ENCODE peak calls at places on chromosomes 6 and 20, in ten cellular contexts. One of them, this sample, is unnamed.

GRCh38 chr6:126873351-126873750 is 245.1 kb upstream of the RSPO3 start:
- DNase-seq in endothelial cell of umbilical vein: peak; percentile 47
- DNase-seq in IMR-90: no peak
- DNase-seq in heart left ventricle: no peak
- DNase-seq in A549: no peak
- DNase-seq in GM12878: no peak
- DNase-seq in spleen: no peak
- DNase-seq in ovary: no peak
- DNase-seq in stomach: no peak
- DNase-seq in breast epithelium: no peak
- DNase-seq in this sample: no peak

GRCh38 chr6:16338577-16339262 is 100.3 kb downstream of the GMPR start:
- DNase-seq in endothelial cell of umbilical vein: peak; percentile 98
- DNase-seq in IMR-90: peak; percentile 100
- DNase-seq in heart left ventricle: peak; percentile 81
- DNase-seq in A549: peak; percentile 51
- DNase-seq in GM12878: no peak
- DNase-seq in spleen: no peak
- DNase-seq in ovary: peak; percentile 75
- DNase-seq in stomach: peak; percentile 34
- DNase-seq in breast epithelium: no peak
- DNase-seq in this sample: peak; percentile 80

GRCh38 chr6:36753671-36754485 is 56.3 kb downstream of the RAB44 start:
- DNase-seq in endothelial cell of umbilical vein: no peak
- DNase-seq in IMR-90: no peak
- DNase-seq in heart left ventricle: no peak
- DNase-seq in A549: no peak
- DNase-seq in GM12878: no peak
- DNase-seq in spleen: no peak
- DNase-seq in ovary: no peak
- DNase-seq in stomach: no peak
- DNase-seq in breast epithelium: no peak
- DNase-seq in this sample: no peak

GRCh38 chr6:105014448-105014847 is 57.5 kb downstream of the LIN28B start:
- DNase-seq in endothelial cell of umbilical vein: no peak
- DNase-seq in IMR-90: no peak
- DNase-seq in heart left ventricle: no peak
- DNase-seq in A549: no peak
- DNase-seq in GM12878: no peak
- DNase-seq in spleen: no peak
- DNase-seq in ovary: no peak
- DNase-seq in stomach: no peak
- DNase-seq in breast epithelium: no peak
- DNase-seq in this sample: no peak

GRCh38 chr20:56893206-56893605 is 264.1 kb downstream of the TFAP2C start:
- DNase-seq in endothelial cell of umbilical vein: no peak
- DNase-seq in IMR-90: no peak
- DNase-seq in heart left ventricle: no peak
- DNase-seq in A549: no peak
- DNase-seq in GM12878: no peak
- DNase-seq in spleen: no peak
- DNase-seq in ovary: no peak
- DNase-seq in stomach: no peak
- DNase-seq in breast epithelium: no peak
- DNase-seq in this sample: no peak

GRCh38 chr20:36792422-36792821 is 18.9 kb upstream of the DSN1 start:
- DNase-seq in endothelial cell of umbilical vein: peak; percentile 68
- DNase-seq in IMR-90: peak; percentile 72
- DNase-seq in heart left ventricle: peak; percentile 64
- DNase-seq in A549: peak; percentile 54
- DNase-seq in GM12878: no peak
- DNase-seq in spleen: no peak
- DNase-seq in ovary: no peak
- DNase-seq in stomach: peak; percentile 53
- DNase-seq in breast epithelium: no peak
- DNase-seq in this sample: no peak

GRCh38 chr20:15162061-15162740 is 824.8 kb upstream of the FLRT3 start:
- DNase-seq in endothelial cell of umbilical vein: no peak
- DNase-seq in IMR-90: no peak
- DNase-seq in heart left ventricle: no peak
- DNase-seq in A549: no peak
- DNase-seq in GM12878: peak; percentile 48
- DNase-seq in spleen: no peak
- DNase-seq in ovary: no peak
- DNase-seq in stomach: no peak
- DNase-seq in breast epithelium: no peak
- DNase-seq in this sample: no peak

GRCh38 chr6:148892247-148892646 is 145.4 kb downstream of the UST start:
- DNase-seq in endothelial cell of umbilical vein: no peak
- DNase-seq in IMR-90: peak; percentile 20
- DNase-seq in heart left ventricle: no peak
- DNase-seq in A549: no peak
- DNase-seq in GM12878: no peak
- DNase-seq in spleen: no peak
- DNase-seq in ovary: no peak
- DNase-seq in stomach: no peak
- DNase-seq in breast epithelium: no peak
- DNase-seq in this sample: no peak

GRCh38 chr20:53917145-53918009 is 153.0 kb downstream of the BCAS1 start:
- DNase-seq in endothelial cell of umbilical vein: peak; percentile 70
- DNase-seq in IMR-90: no peak
- DNase-seq in heart left ventricle: peak; percentile 65
- DNase-seq in A549: no peak
- DNase-seq in GM12878: peak; percentile 93
- DNase-seq in spleen: peak; percentile 76
- DNase-seq in ovary: peak; percentile 57
- DNase-seq in stomach: peak; percentile 44
- DNase-seq in breast epithelium: no peak
- DNase-seq in this sample: no peak

GRCh38 chr20:41374568-41374920 is 7.9 kb upstream of the EMILIN3 start:
- DNase-seq in endothelial cell of umbilical vein: no peak
- DNase-seq in IMR-90: no peak
- DNase-seq in heart left ventricle: no peak
- DNase-seq in A549: no peak
- DNase-seq in GM12878: no peak
- DNase-seq in spleen: no peak
- DNase-seq in ovary: no peak
- DNase-seq in stomach: no peak
- DNase-seq in breast epithelium: no peak
- DNase-seq in this sample: no peak

GRCh38 chr20:31605902-31606677 is 1.0 kb downstream of the ID1 start:
- DNase-seq in endothelial cell of umbilical vein: peak; percentile 36
- DNase-seq in IMR-90: no peak
- DNase-seq in heart left ventricle: peak; percentile 37
- DNase-seq in A549: no peak
- DNase-seq in GM12878: no peak
- DNase-seq in spleen: peak; percentile 83
- DNase-seq in ovary: peak; percentile 52
- DNase-seq in stomach: peak; percentile 35
- DNase-seq in breast epithelium: no peak
- DNase-seq in this sample: no peak

GRCh38 chr6:163120223-163120622 is 294.3 kb upstream of the QKI start:
- DNase-seq in endothelial cell of umbilical vein: no peak
- DNase-seq in IMR-90: no peak
- DNase-seq in heart left ventricle: no peak
- DNase-seq in A549: no peak
- DNase-seq in GM12878: no peak
- DNase-seq in spleen: no peak
- DNase-seq in ovary: no peak
- DNase-seq in stomach: no peak
- DNase-seq in breast epithelium: no peak
- DNase-seq in this sample: no peak

GRCh38 chr6:22513667-22514066 is 55.7 kb upstream of the HDGFL1 start:
- DNase-seq in endothelial cell of umbilical vein: no peak
- DNase-seq in IMR-90: no peak
- DNase-seq in heart left ventricle: no peak
- DNase-seq in A549: no peak
- DNase-seq in GM12878: no peak
- DNase-seq in spleen: no peak
- DNase-seq in ovary: no peak
- DNase-seq in stomach: no peak
- DNase-seq in breast epithelium: no peak
- DNase-seq in this sample: no peak

GRCh38 chr6:108331982-108332381 is 37.1 kb downstream of the AFG1L start:
- DNase-seq in endothelial cell of umbilical vein: no peak
- DNase-seq in IMR-90: no peak
- DNase-seq in heart left ventricle: no peak
- DNase-seq in A549: no peak
- DNase-seq in GM12878: no peak
- DNase-seq in spleen: no peak
- DNase-seq in ovary: no peak
- DNase-seq in stomach: no peak
- DNase-seq in breast epithelium: no peak
- DNase-seq in this sample: no peak

GRCh38 chr6:45727228-45727627 is 288.4 kb downstream of the CLIC5 start:
- DNase-seq in endothelial cell of umbilical vein: no peak
- DNase-seq in IMR-90: no peak
- DNase-seq in heart left ventricle: no peak
- DNase-seq in A549: no peak
- DNase-seq in GM12878: no peak
- DNase-seq in spleen: no peak
- DNase-seq in ovary: no peak
- DNase-seq in stomach: no peak
- DNase-seq in breast epithelium: no peak
- DNase-seq in this sample: no peak

GRCh38 chr20:48984575-48985219 is 61.4 kb upstream of the CSE1L start:
- DNase-seq in endothelial cell of umbilical vein: no peak
- DNase-seq in IMR-90: no peak
- DNase-seq in heart left ventricle: no peak
- DNase-seq in A549: no peak
- DNase-seq in GM12878: no peak
- DNase-seq in spleen: no peak
- DNase-seq in ovary: no peak
- DNase-seq in stomach: no peak
- DNase-seq in breast epithelium: no peak
- DNase-seq in this sample: no peak

GRCh38 chr20:21498646-21499045 is 15.2 kb downstream of the NKX2-2 start:
- DNase-seq in endothelial cell of umbilical vein: no peak
- DNase-seq in IMR-90: no peak
- DNase-seq in heart left ventricle: no peak
- DNase-seq in A549: no peak
- DNase-seq in GM12878: no peak
- DNase-seq in spleen: no peak
- DNase-seq in ovary: no peak
- DNase-seq in stomach: no peak
- DNase-seq in breast epithelium: no peak
- DNase-seq in this sample: no peak

DNA sequence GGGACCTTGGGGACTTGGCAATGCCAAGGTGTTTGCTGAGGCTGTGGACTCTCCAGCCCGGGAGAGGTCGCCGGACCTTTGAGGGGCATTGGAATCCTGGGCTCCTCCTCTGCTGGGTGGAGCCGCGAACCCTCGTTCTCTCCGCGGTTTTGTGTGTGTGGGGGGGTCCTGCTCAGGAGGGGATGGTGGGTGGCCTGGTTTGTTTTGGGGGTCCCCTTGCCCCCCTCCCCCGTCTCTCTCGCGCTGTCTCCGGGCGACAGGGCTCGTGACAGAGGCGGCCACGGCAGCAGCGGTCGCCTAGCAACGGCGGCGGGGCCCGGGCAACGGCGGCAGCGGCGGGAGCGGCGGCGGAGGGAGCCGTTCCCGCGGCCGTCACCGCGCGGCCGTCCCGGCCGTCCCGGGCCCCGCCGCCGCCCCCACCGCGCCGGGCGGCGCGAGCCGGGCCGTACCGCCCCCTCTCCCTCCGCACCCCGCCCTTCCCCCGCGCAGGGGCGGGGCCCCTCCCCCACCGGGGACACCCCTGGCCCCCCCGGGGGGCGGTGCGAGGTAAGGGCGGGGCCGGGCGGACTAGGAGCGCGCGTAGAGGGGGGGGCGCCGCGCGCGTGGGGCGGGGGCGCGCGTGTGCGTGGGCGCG is 7.8 kb downstream of the SYNGAP1 start:
- DNase-seq in endothelial cell of umbilical vein: peak; percentile 21
- DNase-seq in IMR-90: no peak
- DNase-seq in heart left ventricle: peak; percentile 55
- DNase-seq in A549: peak; percentile 51
- DNase-seq in GM12878: no peak
- DNase-seq in spleen: peak; percentile 93
- DNase-seq in ovary: peak; percentile 69
- DNase-seq in stomach: peak; percentile 67
- DNase-seq in breast epithelium: no peak
- DNase-seq in this sample: peak; percentile 63
- TF ChIP-seq POLR2A in endothelial cell of umbilical vein: no peak
- TF ChIP-seq POLR2A in IMR-90: no peak
- TF ChIP-seq POLR2A in heart left ventricle: no peak
- TF ChIP-seq POLR2A in A549: no peak
- TF ChIP-seq POLR2A in GM12878: no peak
- TF ChIP-seq POLR2A in spleen: no peak
- TF ChIP-seq POLR2A in ovary: no peak
- TF ChIP-seq POLR2A in stomach: no peak
- TF ChIP-seq POLR2A in breast epithelium: no peak
- TF ChIP-seq POLR2A in this sample: no peak

DNA sequence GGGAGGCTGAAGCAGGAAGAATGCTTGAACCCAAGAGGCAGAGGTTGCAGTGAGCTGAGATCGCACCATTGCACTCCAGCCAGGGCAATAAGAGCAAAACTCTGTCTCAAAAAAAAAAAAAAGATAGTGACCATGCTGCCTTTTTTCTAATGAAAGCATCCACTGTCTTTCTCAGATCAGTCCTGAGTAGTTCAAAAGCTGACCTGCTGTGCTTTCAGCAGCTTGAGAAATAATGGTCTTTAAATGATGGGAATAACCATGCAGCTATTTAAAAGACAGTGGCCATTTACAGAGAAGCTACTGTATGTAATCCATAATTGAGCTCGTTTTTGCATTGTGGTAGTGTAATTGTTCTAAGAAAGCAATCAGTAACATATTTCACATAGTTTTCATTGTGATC is 36.1 kb downstream of the DSTN start:
- DNase-seq in endothelial cell of umbilical vein: no peak
- DNase-seq in IMR-90: no peak
- DNase-seq in heart left ventricle: no peak
- DNase-seq in A549: no peak
- DNase-seq in GM12878: no peak
- DNase-seq in spleen: no peak
- DNase-seq in ovary: no peak
- DNase-seq in stomach: no peak
- DNase-seq in breast epithelium: no peak
- DNase-seq in this sample: no peak
- H3K4me1 ChIP-seq in endothelial cell of umbilical vein: no peaks in the 10 kb centered on the region
- H3K4me1 ChIP-seq in IMR-90: peaks cover 4% of the 10 kb centered on the region
- H3K4me1 ChIP-seq in heart left ventricle: no peaks in the 10 kb centered on the region
- H3K4me1 ChIP-seq in A549: peaks cover 54% of the 10 kb centered on the region
- H3K4me1 ChIP-seq in GM12878: no peaks in the 10 kb centered on the region
- H3K4me1 ChIP-seq in spleen: peaks cover 11% of the 10 kb centered on the region
- H3K4me1 ChIP-seq in ovary: no peaks in the 10 kb centered on the region
- H3K4me1 ChIP-seq in stomach: peaks cover 61% of the 10 kb centered on the region
- H3K4me1 ChIP-seq in breast epithelium: peaks cover 5% of the 10 kb centered on the region
- H3K4me1 ChIP-seq in this sample: peaks cover 13% of the 10 kb centered on the region

GRCh38 chr20:58888521-58889333 is 36.2 kb downstream of the GNAS start:
- DNase-seq in endothelial cell of umbilical vein: peak; percentile 50
- DNase-seq in IMR-90: peak; percentile 72
- DNase-seq in heart left ventricle: peak; percentile 82
- DNase-seq in A549: no peak
- DNase-seq in GM12878: no peak
- DNase-seq in spleen: peak; percentile 95
- DNase-seq in ovary: peak; percentile 86
- DNase-seq in stomach: peak; percentile 82
- DNase-seq in breast epithelium: peak; percentile 82
- DNase-seq in this sample: peak; percentile 84
- TF ChIP-seq POLR2A in endothelial cell of umbilical vein: peak; percentile 91
- TF ChIP-seq POLR2A in IMR-90: peak; percentile 98
- TF ChIP-seq POLR2A in heart left ventricle: peak; percentile 87
- TF ChIP-seq POLR2A in A549: no peak
- TF ChIP-seq POLR2A in GM12878: peak; percentile 99
- TF ChIP-seq POLR2A in spleen: peak; percentile 95
- TF ChIP-seq POLR2A in ovary: peak; percentile 93
- TF ChIP-seq POLR2A in stomach: no peak
- TF ChIP-seq POLR2A in breast epithelium: peak; percentile 21
- TF ChIP-seq POLR2A in this sample: peak; percentile 97

GRCh38 chr6:158262082-158262481 is 50.2 kb upstream of the TULP4 start:
- DNase-seq in endothelial cell of umbilical vein: no peak
- DNase-seq in IMR-90: no peak
- DNase-seq in heart left ventricle: no peak
- DNase-seq in A549: no peak
- DNase-seq in GM12878: no peak
- DNase-seq in spleen: no peak
- DNase-seq in ovary: no peak
- DNase-seq in stomach: no peak
- DNase-seq in breast epithelium: no peak
- DNase-seq in this sample: no peak
- H3K4me1 ChIP-seq in endothelial cell of umbilical vein: no peaks in the 10 kb centered on the region
- H3K4me1 ChIP-seq in IMR-90: peaks cover under 1% of the 10 kb centered on the region
- H3K4me1 ChIP-seq in heart left ventricle: no peaks in the 10 kb centered on the region
- H3K4me1 ChIP-seq in A549: no peaks in the 10 kb centered on the region
- H3K4me1 ChIP-seq in GM12878: no peaks in the 10 kb centered on the region
- H3K4me1 ChIP-seq in spleen: no peaks in the 10 kb centered on the region
- H3K4me1 ChIP-seq in ovary: no peaks in the 10 kb centered on the region
- H3K4me1 ChIP-seq in stomach: no peaks in the 10 kb centered on the region
- H3K4me1 ChIP-seq in breast epithelium: no peaks in the 10 kb centered on the region
- H3K4me1 ChIP-seq in this sample: no peaks in the 10 kb centered on the region